ENCODE peak calls at places on chromosomes 13 and 19, in seven cellular contexts. One of them, this sample, is unnamed. For H3K4me1, the result is how much of the 10 kb centered on the place peaks cover.

GRCh38 chr19:51525731-51526130 is 5.7 kb downstream of the SIGLEC6 start:
- DNase-seq in ascending aorta: no peak
- DNase-seq in stomach: no peak
- DNase-seq in neural progenitor cell: no peak
- DNase-seq in adrenal gland: no peak
- DNase-seq in breast epithelium: no peak
- DNase-seq in tibial artery: no peak
- DNase-seq in this sample: no peak

GRCh38 chr13:112867301-112867711 is 101.7 kb upstream of the MCF2L start:
- DNase-seq in adrenal gland: no peak
- DNase-seq in tibial artery: no peak
- DNase-seq in breast epithelium: no peak
- DNase-seq in stomach: no peak
- DNase-seq in neural progenitor cell: no peak
- DNase-seq in ascending aorta: peak
- DNase-seq in this sample: no peak

GRCh38 chr19:13215572-13216380 is 65.6 kb downstream of the IER2 start:
- DNase-seq in breast epithelium: no peak
- DNase-seq in neural progenitor cell: no peak
- DNase-seq in stomach: no peak
- DNase-seq in adrenal gland: peak
- DNase-seq in tibial artery: no peak
- DNase-seq in ascending aorta: no peak
- DNase-seq in this sample: no peak

GRCh38 chr19:40691421-40692211 is 1.2 kb upstream of the NUMBL start:
- DNase-seq in neural progenitor cell: peak
- DNase-seq in ascending aorta: no peak
- DNase-seq in tibial artery: no peak
- DNase-seq in stomach: no peak
- DNase-seq in breast epithelium: no peak
- DNase-seq in adrenal gland: no peak
- DNase-seq in this sample: no peak

GRCh38 chr13:41274881-41275280 is 11.5 kb upstream of the MTRF1 start:
- DNase-seq in adrenal gland: no peak
- DNase-seq in breast epithelium: no peak
- DNase-seq in ascending aorta: no peak
- DNase-seq in tibial artery: no peak
- DNase-seq in stomach: no peak
- DNase-seq in neural progenitor cell: no peak
- DNase-seq in this sample: no peak

GRCh38 chr13:98476538-98476966 is 100.4 kb downstream of the STK24 start:
- DNase-seq in stomach: peak
- DNase-seq in tibial artery: no peak
- DNase-seq in adrenal gland: peak
- DNase-seq in breast epithelium: no peak
- DNase-seq in ascending aorta: peak
- DNase-seq in neural progenitor cell: no peak
- DNase-seq in this sample: no peak

GRCh38 chr13:23793711-23794110 is 95.5 kb downstream of the MIPEP start:
- DNase-seq in ascending aorta: no peak
- DNase-seq in breast epithelium: no peak
- DNase-seq in adrenal gland: no peak
- DNase-seq in tibial artery: no peak
- DNase-seq in neural progenitor cell: no peak
- DNase-seq in stomach: no peak
- DNase-seq in this sample: no peak

GRCh38 chr19:30362156-30362754 is 9.9 kb upstream of the ZNF536 start:
- DNase-seq in stomach: peak
- DNase-seq in ascending aorta: peak
- DNase-seq in neural progenitor cell: no peak
- DNase-seq in adrenal gland: no peak
- DNase-seq in breast epithelium: peak
- DNase-seq in tibial artery: peak
- DNase-seq in this sample: no peak

GRCh38 chr13:114109646-114110045 is 22.8 kb downstream of the RASA3 start:
- DNase-seq in ascending aorta: peak
- DNase-seq in stomach: no peak
- DNase-seq in breast epithelium: peak
- DNase-seq in adrenal gland: no peak
- DNase-seq in tibial artery: peak
- DNase-seq in neural progenitor cell: peak
- DNase-seq in this sample: no peak

GRCh38 chr19:50794074-50794777 is 4.0 kb downstream of the ACP4 start:
- DNase-seq in breast epithelium: no peak
- DNase-seq in neural progenitor cell: no peak
- DNase-seq in tibial artery: no peak
- DNase-seq in ascending aorta: no peak
- DNase-seq in stomach: no peak
- DNase-seq in adrenal gland: no peak
- DNase-seq in this sample: no peak

GRCh38 chr13:23610187-23610576 is 40.0 kb downstream of the TNFRSF19 start:
- DNase-seq in ascending aorta: no peak
- DNase-seq in stomach: no peak
- DNase-seq in breast epithelium: no peak
- DNase-seq in neural progenitor cell: no peak
- DNase-seq in adrenal gland: no peak
- DNase-seq in tibial artery: no peak
- DNase-seq in this sample: no peak

GRCh38 chr13:99357149-99357596 is 50.0 kb upstream of the GPR183 start:
- DNase-seq in tibial artery: no peak
- DNase-seq in ascending aorta: no peak
- DNase-seq in stomach: no peak
- DNase-seq in breast epithelium: no peak
- DNase-seq in adrenal gland: peak
- DNase-seq in neural progenitor cell: no peak
- DNase-seq in this sample: no peak

GRCh38 chr19:1169921-1170885 is 3.9 kb downstream of the SBNO2 start:
- DNase-seq in tibial artery: no peak
- DNase-seq in stomach: peak
- DNase-seq in ascending aorta: no peak
- DNase-seq in adrenal gland: peak
- DNase-seq in breast epithelium: no peak
- DNase-seq in neural progenitor cell: no peak
- DNase-seq in this sample: peak
- H3K4me3 ChIP-seq in tibial artery: no peak
- H3K4me3 ChIP-seq in stomach: peak
- H3K4me3 ChIP-seq in ascending aorta: no peak
- H3K4me3 ChIP-seq in adrenal gland: no peak
- H3K4me3 ChIP-seq in breast epithelium: peak
- H3K4me3 ChIP-seq in neural progenitor cell: no peak
- H3K4me3 ChIP-seq in this sample: peak

GRCh38 chr13:51147732-51148131 is 36.7 kb upstream of the C13orf42 start:
- DNase-seq in tibial artery: no peak
- DNase-seq in stomach: no peak
- DNase-seq in neural progenitor cell: no peak
- DNase-seq in ascending aorta: no peak
- DNase-seq in breast epithelium: no peak
- DNase-seq in adrenal gland: no peak
- DNase-seq in this sample: no peak
- H3K4me1 ChIP-seq in tibial artery: under half
- H3K4me1 ChIP-seq in stomach: under half
- H3K4me1 ChIP-seq in neural progenitor cell: under half
- H3K4me1 ChIP-seq in ascending aorta: under half
- H3K4me1 ChIP-seq in breast epithelium: under half
- H3K4me1 ChIP-seq in adrenal gland: under half
- H3K4me1 ChIP-seq in this sample: under half

DNA sequence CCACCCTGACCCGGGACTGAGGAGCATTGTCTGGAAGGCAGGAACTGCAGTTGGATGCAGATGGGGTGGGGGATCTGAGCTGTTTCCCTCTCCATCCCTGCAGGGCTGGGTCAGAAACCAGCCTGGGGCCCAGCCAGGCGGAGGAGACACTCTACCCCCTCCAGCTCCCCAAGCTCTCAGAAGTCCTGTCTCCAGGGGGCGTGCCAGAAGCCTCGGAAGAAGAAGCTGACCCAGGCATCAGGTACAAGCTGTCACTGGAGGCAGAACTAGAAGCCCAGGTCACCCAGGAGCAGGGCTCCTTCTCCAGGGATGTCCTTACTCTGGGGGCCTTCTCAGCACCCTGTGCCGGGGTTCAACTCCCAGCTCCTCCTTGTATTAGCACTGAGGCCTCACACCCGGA is 15.5 kb downstream of the SIX5 start:
- DNase-seq in ascending aorta: no peak
- DNase-seq in tibial artery: no peak
- DNase-seq in stomach: no peak
- DNase-seq in breast epithelium: no peak
- DNase-seq in adrenal gland: no peak
- DNase-seq in neural progenitor cell: peak
- DNase-seq in this sample: no peak
- TF ChIP-seq CTCF in ascending aorta: no peak
- TF ChIP-seq CTCF in tibial artery: no peak
- TF ChIP-seq CTCF in stomach: no peak
- TF ChIP-seq CTCF in breast epithelium: no peak
- TF ChIP-seq CTCF in adrenal gland: no peak
- TF ChIP-seq CTCF in neural progenitor cell: peak
- TF ChIP-seq CTCF in this sample: no peak

DNA sequence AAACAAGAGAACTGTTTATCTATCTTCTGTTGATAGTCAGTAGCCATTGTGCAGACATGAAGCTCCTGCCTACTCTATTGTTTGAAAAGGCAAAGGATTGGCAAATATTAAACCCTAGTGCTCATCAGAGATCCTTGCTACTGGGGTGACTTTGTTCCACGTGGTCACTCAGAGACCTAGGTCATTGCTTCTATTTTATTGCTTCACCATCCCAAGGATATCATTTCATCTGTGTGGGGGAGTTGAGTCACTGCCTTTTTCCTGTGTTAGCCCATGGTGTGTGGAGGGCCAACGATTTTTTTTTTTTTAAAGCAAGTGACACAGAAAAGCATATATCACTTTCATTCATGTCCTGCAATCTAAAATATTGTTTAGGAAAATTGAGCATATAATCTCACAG is 254.1 kb upstream of the RXFP2 start:
- DNase-seq in stomach: no peak
- DNase-seq in tibial artery: no peak
- DNase-seq in ascending aorta: no peak
- DNase-seq in breast epithelium: no peak
- DNase-seq in neural progenitor cell: no peak
- DNase-seq in adrenal gland: no peak
- DNase-seq in this sample: no peak
- H3K4me3 ChIP-seq in stomach: no peak
- H3K4me3 ChIP-seq in tibial artery: no peak
- H3K4me3 ChIP-seq in ascending aorta: no peak
- H3K4me3 ChIP-seq in breast epithelium: no peak
- H3K4me3 ChIP-seq in neural progenitor cell: no peak
- H3K4me3 ChIP-seq in adrenal gland: no peak
- H3K4me3 ChIP-seq in this sample: no peak

GRCh38 chr13:51587372-51587771 is 3.1 kb downstream of the WDFY2 start:
- DNase-seq in neural progenitor cell: no peak
- DNase-seq in ascending aorta: no peak
- DNase-seq in adrenal gland: no peak
- DNase-seq in stomach: no peak
- DNase-seq in tibial artery: no peak
- DNase-seq in breast epithelium: no peak
- DNase-seq in this sample: no peak

GRCh38 chr13:51588406-51588949 is 4.2 kb downstream of the WDFY2 start:
- DNase-seq in stomach: no peak
- DNase-seq in breast epithelium: no peak
- DNase-seq in ascending aorta: no peak
- DNase-seq in tibial artery: no peak
- DNase-seq in neural progenitor cell: peak
- DNase-seq in adrenal gland: peak
- DNase-seq in this sample: peak

GRCh38 chr13:51589793-51590192 is 5.5 kb downstream of the WDFY2 start:
- DNase-seq in neural progenitor cell: no peak
- DNase-seq in breast epithelium: no peak
- DNase-seq in tibial artery: no peak
- DNase-seq in stomach: no peak
- DNase-seq in ascending aorta: no peak
- DNase-seq in adrenal gland: no peak
- DNase-seq in this sample: no peak

GRCh38 chr13:51590966-51591627 is 6.8 kb downstream of the WDFY2 start:
- DNase-seq in breast epithelium: no peak
- DNase-seq in adrenal gland: peak
- DNase-seq in neural progenitor cell: no peak
- DNase-seq in ascending aorta: peak
- DNase-seq in tibial artery: no peak
- DNase-seq in stomach: peak
- DNase-seq in this sample: peak

GRCh38 chr13:51590231-51590630 is 6.0 kb downstream of the WDFY2 start:
- DNase-seq in ascending aorta: no peak
- DNase-seq in adrenal gland: no peak
- DNase-seq in stomach: no peak
- DNase-seq in breast epithelium: no peak
- DNase-seq in tibial artery: no peak
- DNase-seq in neural progenitor cell: no peak
- DNase-seq in this sample: no peak
- H3K4me1 ChIP-seq in ascending aorta: under half
- H3K4me1 ChIP-seq in adrenal gland: under half
- H3K4me1 ChIP-seq in stomach: half or more
- H3K4me1 ChIP-seq in breast epithelium: under half
- H3K4me1 ChIP-seq in tibial artery: under half
- H3K4me1 ChIP-seq in neural progenitor cell: half or more
- H3K4me1 ChIP-seq in this sample: half or more

GRCh38 chr13:110565296-110565695 is 3.8 kb upstream of the RAB20 start:
- DNase-seq in breast epithelium: no peak
- DNase-seq in stomach: no peak
- DNase-seq in adrenal gland: no peak
- DNase-seq in neural progenitor cell: no peak
- DNase-seq in tibial artery: no peak
- DNase-seq in ascending aorta: no peak
- DNase-seq in this sample: no peak
- TF ChIP-seq CTCF in breast epithelium: no peak
- TF ChIP-seq CTCF in stomach: no peak
- TF ChIP-seq CTCF in adrenal gland: no peak
- TF ChIP-seq CTCF in neural progenitor cell: peak
- TF ChIP-seq CTCF in tibial artery: no peak
- TF ChIP-seq CTCF in ascending aorta: no peak
- TF ChIP-seq CTCF in this sample: no peak

GRCh38 chr19:32676895-32677359 is 1.3 kb downstream of the RGS9BP start:
- DNase-seq in neural progenitor cell: peak
- DNase-seq in ascending aorta: no peak
- DNase-seq in breast epithelium: no peak
- DNase-seq in adrenal gland: no peak
- DNase-seq in tibial artery: no peak
- DNase-seq in stomach: no peak
- DNase-seq in this sample: no peak
- H3K4me3 ChIP-seq in neural progenitor cell: peak
- H3K4me3 ChIP-seq in ascending aorta: no peak
- H3K4me3 ChIP-seq in breast epithelium: peak
- H3K4me3 ChIP-seq in adrenal gland: no peak
- H3K4me3 ChIP-seq in tibial artery: no peak
- H3K4me3 ChIP-seq in stomach: peak
- H3K4me3 ChIP-seq in this sample: peak

This sample was measured in testis.